ENCODE peak calls at places on chromosomes 4 and X, in eight cellular contexts. I is lower leg skin, L is GM23338, M is BE2C, V is AG09309, U is gastrocnemius medialis, X is AG04450, C is HepG2. G is an unnamed sample.

GRCh38 chrX:39238017-39238416 is 436.8 kb downstream of the MID1IP1 start:
- DNase-seq in I (no peak), L (no peak), M (no peak), V (no peak), U (no peak), X (no peak), C (no peak), G (no peak)

GRCh38 chr4:128311659-128312392 is 24.2 kb upstream of the PGRMC2 start:
- DNase-seq in I (no peak), L (no peak), M (no peak), V (no peak), U (no peak), X (no peak), C (no peak), G (no peak)

GRCh38 chr4:172142331-172142738 is 329.1 kb downstream of the GALNTL6 start:
- DNase-seq in I (no peak), L (no peak), M (no peak), V (no peak), U (no peak), X (no peak), C (no peak), G (peak; percentile 56)

GRCh38 chr4:114019276-114019971 is 40.0 kb upstream of the ARSJ start:
- DNase-seq in I (no peak), L (no peak), M (no peak), V (no peak), U (no peak), X (no peak), C (no peak), G (peak; percentile 47)

GRCh38 chr4:4849524-4850193 is 9.8 kb upstream of the MSX1 start:
- DNase-seq in I (no peak), L (no peak), M (no peak), V (no peak), U (no peak), X (no peak), C (no peak), G (no peak)

GRCh38 chr4:110944501-110944900 is 321.6 kb upstream of the PITX2 start:
- DNase-seq in I (no peak), L (no peak), M (no peak), V (no peak), U (no peak), X (no peak), C (no peak), G (no peak)

GRCh38 chrX:28787206-28787605 is 200.0 kb downstream of the IL1RAPL1 start:
- DNase-seq in I (no peak), L (no peak), M (no peak), V (no peak), U (no peak), X (peak; percentile 33), C (no peak), G (peak; percentile 78)

GRCh38 chrX:14672611-14673172 is 143.4 kb downstream of the GLRA2 start:
- DNase-seq in I (no peak), L (no peak), M (no peak), V (no peak), U (no peak), X (no peak), C (no peak), G (no peak)

GRCh38 chr4:82469776-82470345 is 39.5 kb downstream of the ENOPH1 start:
- DNase-seq in I (no peak), L (no peak), M (no peak), V (peak; percentile 52), U (no peak), X (peak; percentile 3), C (peak; percentile 16), G (peak; percentile 79)

GRCh38 chrX:46624090-46624786 is 50.7 kb downstream of the CHST7 start:
- DNase-seq in I (no peak), L (no peak), M (no peak), V (no peak), U (no peak), X (no peak), C (no peak), G (no peak)

GRCh38 chr4:22391548-22391947 is 124.3 kb downstream of the ADGRA3 start:
- DNase-seq in I (no peak), L (peak; percentile 56), M (no peak), V (peak; percentile 20), U (no peak), X (peak; percentile 8), C (no peak), G (peak; percentile 61)

GRCh38 chr4:156972370-156972980 is 876 bp upstream of the PDGFC start:
- DNase-seq in I (no peak), L (peak; percentile 6), M (no peak), V (no peak), U (no peak), X (no peak), C (no peak), G (peak; percentile 79)

GRCh38 chr4:3530663-3531254 is 1.5 kb downstream of the LRPAP1 start:
- DNase-seq in I (no peak), L (no peak), M (no peak), V (no peak), U (no peak), X (no peak), C (no peak), G (no peak)

GRCh38 chr4:107619731-107620130 is 100.3 kb downstream of the PAPSS1 start:
- DNase-seq in I (no peak), L (no peak), M (no peak), V (no peak), U (no peak), X (no peak), C (no peak), G (no peak)

GRCh38 chr4:179867300-179867878 is 2375.8 kb upstream of the TENM3 start:
- DNase-seq in I (no peak), L (peak; percentile 91), M (peak; percentile 83), V (no peak), U (no peak), X (peak; percentile 44), C (peak; percentile 66), G (peak; percentile 1)

GRCh38 chrX:17374619-17375360 is at the start of gene NHS:
- DNase-seq in I (peak; percentile 40), L (peak; percentile 84), M (peak; percentile 77), V (peak; percentile 20), U (no peak), X (peak; percentile 16), C (no peak), G (peak; percentile 70)
- TF ChIP-seq CTCF in I (no peak), L (peak; percentile 33), M (peak; percentile 33), V (peak; percentile 34), U (no peak), X (peak; percentile 48), C (no peak), G (peak; percentile 37)

DNA sequence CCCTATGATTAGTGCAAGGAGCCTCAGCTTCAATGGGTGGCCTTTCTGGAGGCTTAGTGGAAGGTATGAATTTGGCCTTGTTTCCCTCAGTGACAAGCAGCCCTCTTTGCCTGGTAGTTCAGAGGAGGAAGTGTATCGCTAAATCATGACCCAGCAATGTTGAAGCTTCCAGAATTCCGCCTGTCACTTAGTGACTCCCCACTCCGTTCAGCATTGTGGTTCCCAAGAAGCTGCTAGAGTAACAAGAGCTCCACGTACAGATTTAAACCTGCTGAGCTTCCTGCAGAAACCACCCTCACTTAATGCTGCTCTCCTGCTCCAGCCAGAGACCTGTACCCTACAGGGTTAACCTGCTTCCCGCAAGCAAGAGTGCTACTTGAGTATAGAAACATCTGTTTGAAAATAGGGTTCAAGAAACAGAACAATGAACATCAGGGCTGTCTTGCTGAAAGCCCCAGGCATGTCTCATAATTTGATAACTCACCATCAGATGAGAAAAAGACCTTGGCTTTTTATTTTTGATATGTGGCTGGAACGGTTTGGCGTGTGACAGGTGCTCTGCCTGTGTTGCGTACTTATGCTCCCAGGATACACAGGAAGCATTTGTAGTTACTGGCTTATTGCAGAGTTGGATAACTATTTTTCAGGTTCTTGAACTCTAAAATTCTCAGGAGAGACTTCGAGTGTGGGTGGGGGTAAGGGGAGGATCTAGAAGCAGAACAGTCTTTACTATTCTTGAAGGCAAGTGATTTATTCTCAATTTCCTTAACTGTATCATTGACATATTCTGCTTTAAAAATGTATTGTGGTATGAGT is 105.3 kb downstream of the UCHL1 start:
- DNase-seq in I (no peak), L (peak; percentile 27), M (peak; percentile 23), V (no peak), U (no peak), X (no peak), C (no peak), G (no peak)
- H3K4me3 ChIP-seq in I (peak overlapping the region; percentile 81), L (peak overlapping the region; percentile 77), M (peak overlapping the region; percentile 90), V (peak overlapping the region; percentile 77), U (peak overlapping the region; percentile 92), X (no peak overlapping the region), C (no peak overlapping the region), G (no peak overlapping the region)

GRCh38 chr4:168631241-168632151 is 134.6 kb downstream of the PALLD start:
- DNase-seq in I (no peak), L (peak; percentile 87), M (peak; percentile 81), V (no peak), U (peak; percentile 34), X (no peak), C (no peak), G (peak; percentile 75)
- TF ChIP-seq CTCF in I (no peak), L (peak; percentile 32), M (peak; percentile 49), V (peak; percentile 33), U (peak; percentile 51), X (peak; percentile 54), C (peak; percentile 36), G (peak; percentile 43)

DNA sequence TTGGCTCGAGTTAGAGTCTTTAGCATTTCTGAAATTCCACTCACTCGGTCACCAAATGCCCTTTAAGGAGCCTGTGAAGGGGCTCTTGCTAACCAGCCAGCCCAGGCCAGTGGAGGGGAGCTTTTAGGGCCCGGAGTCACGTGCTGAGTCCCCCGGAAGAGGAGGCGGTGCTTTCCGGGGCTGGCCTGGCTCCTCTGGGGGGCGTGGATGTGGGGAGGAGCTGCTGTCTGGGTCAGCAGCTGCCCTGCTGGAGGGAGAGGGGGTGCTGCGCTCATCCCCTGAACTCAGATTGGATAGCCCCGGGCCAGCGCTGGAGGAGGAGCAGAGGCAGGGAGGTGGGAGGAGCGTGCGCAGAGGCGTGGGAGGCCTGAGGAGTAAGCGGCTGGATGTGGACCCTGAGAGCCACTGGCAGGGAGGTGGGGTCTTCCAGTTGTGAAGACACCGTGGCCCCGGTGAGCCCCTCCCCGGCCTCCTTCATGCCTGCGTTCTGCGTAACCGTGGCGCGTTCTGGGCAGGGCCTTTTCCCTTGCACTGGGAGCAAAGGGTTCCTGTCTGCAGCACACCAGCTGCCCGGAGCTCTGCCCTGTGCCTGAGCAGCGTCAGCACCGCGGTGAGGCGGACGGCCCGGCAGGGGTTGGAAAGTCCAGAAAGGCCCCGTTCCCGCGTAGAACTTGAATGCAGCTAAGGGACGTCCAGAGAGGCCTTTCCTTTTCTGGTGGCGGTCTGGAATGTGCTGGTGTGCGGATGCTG is 19.7 kb downstream of the MAEA start:
- DNase-seq in I (peak; percentile 84), L (peak; percentile 98), M (peak; percentile 96), V (peak; percentile 65), U (peak; percentile 67), X (peak; percentile 84), C (peak; percentile 91), G (peak; percentile 98)
- H3K4me3 ChIP-seq in I (no peak overlapping the region), L (peak overlapping the region; percentile 49), M (peak overlapping the region; percentile 40), V (peak overlapping the region; percentile 56), U (peak overlapping the region; percentile 40), X (peak overlapping the region; percentile 63), C (peak overlapping the region; percentile 57), G (peak overlapping the region; percentile 61)